ENCODE peak calls at places on chromosomes 2 and 18, in four cellular contexts. D is astrocyte of the spinal cord, V is heart right ventricle, S is OCI-LY7. E is an unnamed sample.

GRCh38 chr2:77087987-77088414 is 434.2 kb downstream of the LRRTM4 start:
- DNase-seq in S (no peak), D (no peak), V (no peak), E (no peak)

GRCh38 chr2:200613692-200614091 is 27.9 kb downstream of the AOX1 start:
- DNase-seq in S (no peak), D (no peak), V (no peak), E (no peak)

GRCh38 chr2:85250045-85250444 is 77.7 kb downstream of the TGOLN2 start:
- DNase-seq in S (no peak), V (no peak), D (no peak), E (no peak)

GRCh38 chr2:119415630-119416029 is 16.0 kb upstream of the TMEM37 start:
- DNase-seq in S (peak), D (no peak), V (no peak), E (no peak)

GRCh38 chr18:14976736-14977430 is 228.9 kb downstream of the ANKRD30B start:
- DNase-seq in V (no peak), S (no peak), D (peak), E (no peak)

GRCh38 chr18:2986150-2986865 is 26.6 kb downstream of the LPIN2 start:
- DNase-seq in S (no peak), V (no peak), D (no peak), E (no peak)

GRCh38 chr2:46831037-46831868 is 84.4 kb downstream of the MCFD2 start:
- DNase-seq in D (peak), V (no peak), S (no peak), E (no peak)

GRCh38 chr2:12484536-12485115 is 232.1 kb upstream of the TRIB2 start:
- DNase-seq in D (peak), V (no peak), S (no peak), E (no peak)

GRCh38 chr18:11861583-11862288 is 10.5 kb downstream of the CHMP1B start:
- DNase-seq in S (no peak), D (no peak), V (no peak), E (no peak)

GRCh38 chr2:28678944-28679343 is 72.7 kb upstream of the PPP1CB start:
- DNase-seq in V (no peak), S (no peak), D (no peak), E (no peak)

GRCh38 chr2:65366595-65367125 is 65.7 kb downstream of the SPRED2 start:
- DNase-seq in D (peak), S (peak), V (no peak), E (peak)

GRCh38 chr18:36809590-36810381 is 19.0 kb downstream of the TPGS2 start:
- DNase-seq in V (no peak), S (peak), D (peak), E (no peak)

GRCh38 chr2:86295071-86295470 is 42.4 kb downstream of the REEP1 start:
- DNase-seq in D (no peak), S (no peak), V (no peak), E (no peak)

GRCh38 chr2:42238644-42239288 is 69.6 kb downstream of the EML4 start:
- DNase-seq in S (peak), D (no peak), V (no peak), E (no peak)

GRCh38 chr18:72692086-72692485 is 147.9 kb upstream of the CBLN2 start:
- DNase-seq in V (no peak), D (no peak), S (no peak), E (no peak)

DNA sequence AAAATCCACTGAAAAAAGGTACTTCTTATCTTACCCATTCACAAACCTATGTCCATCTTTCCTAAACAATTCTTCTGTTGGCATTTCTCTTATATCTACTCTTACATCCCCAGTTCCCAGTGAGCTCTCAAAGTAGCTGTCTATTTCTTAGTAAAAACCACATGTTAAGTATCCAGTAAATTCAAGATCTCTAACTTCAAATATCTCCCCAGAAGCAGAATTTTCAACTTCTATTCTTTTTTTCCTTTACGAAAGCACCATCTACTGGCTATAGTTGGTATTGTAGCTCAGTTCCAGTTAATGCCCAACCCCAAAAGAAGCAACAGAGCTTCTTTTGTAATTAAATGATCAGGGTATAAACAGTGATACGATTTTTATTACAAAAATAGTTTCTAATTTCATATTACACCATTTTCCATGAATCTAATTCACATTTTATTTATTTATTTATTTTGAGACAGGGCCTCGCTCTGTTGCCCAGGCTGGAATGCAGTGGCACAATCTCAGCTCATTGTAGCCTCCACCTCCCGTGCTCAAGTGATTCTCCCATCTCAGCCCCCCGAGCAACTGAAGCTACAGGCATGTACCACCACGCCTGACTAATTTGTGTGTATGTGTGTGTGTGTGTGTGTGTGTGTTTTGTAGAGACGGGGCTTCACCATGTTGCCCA is 28.5 kb downstream of the HRH4 start:
- DNase-seq in D (peak), S (peak), V (no peak), E (no peak)
- TF ChIP-seq CTCF in D (peak), S (peak), V (peak), E (peak)

DNA sequence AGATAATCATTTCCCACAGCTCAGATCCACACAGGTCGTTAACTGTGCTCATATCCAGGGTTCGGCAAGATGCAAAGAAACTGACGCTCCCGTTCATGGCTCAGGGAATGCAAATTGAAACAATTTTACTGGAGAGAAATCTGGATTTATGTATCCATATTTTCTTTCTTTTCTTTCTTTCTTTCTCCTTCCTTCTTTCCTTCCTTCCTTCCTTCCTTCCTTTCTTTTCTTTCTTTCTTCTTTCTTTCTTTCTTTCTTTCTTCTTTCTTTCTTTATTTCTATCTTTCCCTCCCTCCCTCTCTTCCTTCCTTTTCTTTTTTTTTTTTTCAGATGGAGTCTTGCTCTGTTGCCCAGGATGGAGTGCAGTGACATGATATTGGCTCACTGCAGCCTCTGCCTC is 20.0 kb upstream of the POMC start:
- DNase-seq in S (no peak), D (no peak), V (no peak), E (no peak)
- H3K4me3 ChIP-seq in S (no peak), D (no peak), V (no peak), E (no peak)

GRCh38 chr2:172160839-172161238 is 58.1 kb upstream of the DLX2 start:
- DNase-seq in D (no peak), V (no peak), S (no peak), E (no peak)
- TF ChIP-seq CTCF in D (no peak), V (no peak), S (no peak), E (no peak)

GRCh38 chr18:25043104-25043503 is 308.9 kb downstream of the ZNF521 start:
- DNase-seq in S (no peak), D (no peak), V (no peak), E (no peak)

GRCh38 chr18:25042641-25043051 is 309.3 kb downstream of the ZNF521 start:
- DNase-seq in V (no peak), D (no peak), S (no peak), E (no peak)

GRCh38 chr18:25044694-25045093 is 307.3 kb downstream of the ZNF521 start:
- DNase-seq in D (no peak), V (no peak), S (no peak), E (no peak)

GRCh38 chr18:25038261-25038660 is 313.7 kb downstream of the ZNF521 start:
- DNase-seq in V (no peak), S (no peak), D (no peak), E (no peak)

GRCh38 chr18:25039781-25040180 is 312.2 kb downstream of the ZNF521 start:
- DNase-seq in D (no peak), S (no peak), V (no peak), E (no peak)
- H3K4me3 ChIP-seq in D (no peak), S (no peak), V (no peak), E (no peak)

GRCh38 chr18:32934201-32934600 is 161.4 kb upstream of the KLHL14 start:
- DNase-seq in D (no peak), S (no peak), V (no peak), E (no peak)

GRCh38 chr18:32929213-32929612 is 156.4 kb upstream of the KLHL14 start:
- DNase-seq in V (no peak), S (no peak), D (no peak), E (no peak)

DNA sequence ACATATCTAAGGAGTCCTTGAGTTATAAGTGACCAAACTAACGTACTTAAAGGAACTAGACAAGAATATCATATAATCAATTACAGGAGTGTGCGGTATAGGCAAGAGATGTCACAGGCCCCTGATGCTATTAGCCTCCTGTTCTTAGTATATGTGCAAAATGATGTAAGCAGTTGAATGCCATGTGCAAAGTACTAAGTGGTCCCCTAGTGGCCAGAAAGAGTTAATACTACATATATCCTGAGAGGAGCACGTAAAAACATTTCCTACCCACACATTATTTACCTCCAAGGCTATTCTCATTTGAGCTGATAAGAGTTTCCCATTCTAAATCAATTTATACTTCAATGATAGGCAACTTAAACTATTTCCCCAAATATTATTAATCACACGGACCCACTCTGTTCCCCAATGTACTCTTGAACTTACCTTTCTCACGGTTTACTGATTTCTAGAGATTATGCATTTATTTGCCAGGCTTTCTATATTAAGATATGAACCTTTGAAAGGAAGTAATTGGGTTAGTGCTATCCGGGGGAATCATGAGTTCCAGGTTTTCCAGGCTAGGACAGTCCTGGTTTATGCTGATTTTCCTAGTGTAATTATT is 158.0 kb upstream of the KLHL14 start:
- DNase-seq in D (peak), S (peak), V (no peak), E (no peak)
- TF ChIP-seq CTCF in D (peak), S (peak), V (peak), E (no peak)

GRCh38 chr2:9256570-9257043 is 50.0 kb downstream of the ASAP2 start:
- DNase-seq in D (no peak), V (no peak), S (no peak), E (no peak)

GRCh38 chr2:9258501-9258900 is 51.9 kb downstream of the ASAP2 start:
- DNase-seq in D (peak), V (no peak), S (no peak), E (no peak)

GRCh38 chr2:9258953-9259399 is 52.4 kb downstream of the ASAP2 start:
- DNase-seq in S (no peak), D (peak), V (peak), E (no peak)

GRCh38 chr2:9255416-9255815 is 48.8 kb downstream of the ASAP2 start:
- DNase-seq in D (no peak), S (no peak), V (no peak), E (no peak)

DNA sequence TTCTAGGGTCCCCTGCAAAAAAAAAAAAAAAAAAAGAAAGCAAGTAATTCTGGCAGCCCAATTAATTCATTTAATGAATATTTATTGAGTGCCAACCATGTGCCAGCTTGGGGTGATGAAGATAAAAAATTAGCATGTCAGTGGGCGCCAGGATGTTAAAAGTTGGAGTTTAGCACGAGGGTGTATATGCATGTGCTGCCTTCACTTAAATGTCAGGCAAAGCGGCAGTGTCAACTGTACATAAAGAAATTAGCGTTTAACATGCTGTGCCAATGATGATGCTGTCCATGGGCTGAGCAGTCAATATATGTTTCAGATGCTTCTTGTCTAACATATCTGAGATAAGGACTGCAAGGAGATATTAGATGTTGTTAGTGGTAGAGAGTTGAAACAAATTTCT is 49.5 kb downstream of the ASAP2 start:
- DNase-seq in D (no peak), S (no peak), V (no peak), E (no peak)
- H3K4me3 ChIP-seq in D (no peak), S (no peak), V (no peak), E (no peak)

GRCh38 chr2:8877332-8877731 is 39.9 kb upstream of the KIDINS220 start:
- DNase-seq in D (no peak), V (no peak), S (no peak), E (no peak)

GRCh38 chr2:8886197-8886508 is 48.7 kb upstream of the KIDINS220 start:
- DNase-seq in V (no peak), D (no peak), S (no peak), E (no peak)

GRCh38 chr2:8885449-8886196 is 48.2 kb upstream of the KIDINS220 start:
- DNase-seq in D (no peak), S (peak), V (no peak), E (no peak)

GRCh38 chr2:8884812-8885211 is 47.4 kb upstream of the KIDINS220 start:
- DNase-seq in S (peak), D (no peak), V (no peak), E (no peak)

GRCh38 chr2:8882094-8882493 is 44.7 kb upstream of the KIDINS220 start:
- DNase-seq in D (peak), S (no peak), V (no peak), E (no peak)
- TF ChIP-seq CTCF in D (peak), S (peak), V (no peak), E (no peak)

GRCh38 chr18:7809978-7810377 is 242.9 kb downstream of the PTPRM start:
- DNase-seq in V (no peak), D (no peak), S (no peak), E (no peak)

GRCh38 chr18:7813131-7813530 is 246.0 kb downstream of the PTPRM start:
- DNase-seq in V (no peak), D (no peak), S (no peak), E (no peak)

GRCh38 chr18:7814754-7815315 is 247.7 kb downstream of the PTPRM start:
- DNase-seq in V (no peak), D (no peak), S (no peak), E (no peak)

GRCh38 chr18:7809455-7809854 is 242.3 kb downstream of the PTPRM start:
- DNase-seq in S (no peak), V (no peak), D (no peak), E (no peak)

GRCh38 chr18:7812431-7813063 is 245.4 kb downstream of the PTPRM start:
- DNase-seq in V (no peak), S (no peak), D (peak), E (no peak)
- H3K4me3 ChIP-seq in V (no peak), S (no peak), D (no peak), E (no peak)

E was measured in ascending aorta.